ENCODE peak calls at places on chromosome 16, in five cellular contexts. P is upper lobe of left lung, D is HepG2, X is A549, V is GM12878. I is an unnamed sample. For H3K4me1, the result is how much of the 10 kb centered on the place peaks cover.

GRCh38 chr16:65284583-65284982 is 162.7 kb upstream of the CDH11 start:
- ATAC-seq in X (no peak), D (no peak), P (no peak), V (no peak), I (peak)

GRCh38 chr16:75462804-75463203 is 1.7 kb downstream of the TMEM170A start:
- ATAC-seq in X (no peak), V (peak), P (no peak), D (no peak), I (no peak)

GRCh38 chr16:9102943-9103342 is 11.5 kb downstream of the HAPSTR1 start:
- ATAC-seq in X (no peak), P (no peak), D (no peak), V (no peak), I (no peak)

GRCh38 chr16:16014329-16015224 is 65.2 kb downstream of the ABCC1 start:
- ATAC-seq in D (peak), V (no peak), X (peak), P (peak), I (peak)

GRCh38 chr16:66277311-66278070 is 89.0 kb upstream of the CDH5 start:
- ATAC-seq in X (no peak), D (no peak), V (no peak), P (no peak), I (no peak)

GRCh38 chr16:86883583-86884188 is 305.3 kb downstream of the FOXL1 start:
- ATAC-seq in X (no peak), P (no peak), V (no peak), D (no peak), I (no peak)

GRCh38 chr16:54465063-54465462 is 178.5 kb upstream of the IRX3 start:
- ATAC-seq in X (no peak), V (no peak), P (no peak), D (no peak), I (no peak)

GRCh38 chr16:16182918-16183317 is 40.4 kb downstream of the ABCC6 start:
- ATAC-seq in X (no peak), D (no peak), V (no peak), P (no peak), I (no peak)

GRCh38 chr16:10637337-10638037 is 57.1 kb upstream of the EMP2 start:
- ATAC-seq in X (no peak), D (no peak), V (no peak), P (no peak), I (no peak)

GRCh38 chr16:4803479-4804243 is 1.2 kb upstream of the ROGDI start:
- ATAC-seq in V (no peak), P (no peak), X (no peak), D (no peak), I (no peak)

GRCh38 chr16:4580245-4580644 is 24.1 kb downstream of the C16orf96 start:
- ATAC-seq in D (no peak), X (peak), V (no peak), P (no peak), I (no peak)

GRCh38 chr16:81220369-81220768 is 18.1 kb upstream of the BCO1 start:
- ATAC-seq in D (no peak), X (no peak), V (no peak), P (no peak), I (no peak)

GRCh38 chr16:77951788-77952187 is 70.6 kb upstream of the CLEC3A start:
- ATAC-seq in X (peak), P (no peak), D (peak), V (peak), I (no peak)

GRCh38 chr16:88121886-88122580 is 170.8 kb downstream of the BANP start:
- ATAC-seq in D (no peak), V (no peak), P (no peak), X (no peak), I (no peak)

GRCh38 chr16:82882982-82883863 is 256.5 kb downstream of the CDH13 start:
- ATAC-seq in P (no peak), D (no peak), X (no peak), V (peak), I (no peak)

GRCh38 chr16:17529982-17530760 is 59.4 kb upstream of the XYLT1 start:
- ATAC-seq in P (no peak), V (peak), D (no peak), X (no peak), I (no peak)

GRCh38 chr16:70750893-70751467 is 50.0 kb downstream of the VAC14 start:
- ATAC-seq in D (no peak), P (peak), X (no peak), V (no peak), I (peak)

GRCh38 chr16:58582133-58582532 is 47.5 kb downstream of the CNOT1 start:
- ATAC-seq in D (peak), P (no peak), V (no peak), X (no peak), I (no peak)

GRCh38 chr16:84292032-84292431 is 2.6 kb upstream of the WFDC1 start:
- ATAC-seq in V (no peak), P (no peak), X (no peak), D (no peak), I (no peak)

GRCh38 chr16:11306997-11307638 is 26.0 kb upstream of the PRM1 start:
- ATAC-seq in V (no peak), P (peak), D (peak), X (no peak), I (no peak)

GRCh38 chr16:89738072-89738377 is 16.7 kb downstream of the ZNF276 start:
- ATAC-seq in D (peak), X (no peak), P (no peak), V (no peak), I (no peak)

GRCh38 chr16:31706318-31706717 is 167.3 kb upstream of the ZNF267 start:
- ATAC-seq in V (no peak), P (no peak), X (no peak), D (no peak), I (no peak)

GRCh38 chr16:20918486-20919239 is 18.1 kb downstream of the LYRM1 start:
- ATAC-seq in X (no peak), V (no peak), P (peak), D (peak), I (peak)

GRCh38 chr16:3165111-3165822 is 22.7 kb upstream of the OR1F1 start:
- ATAC-seq in X (no peak), P (no peak), D (no peak), V (peak), I (no peak)

GRCh38 chr16:10069374-10069773 is 112.9 kb downstream of the GRIN2A start:
- ATAC-seq in P (peak), V (no peak), X (no peak), D (no peak), I (no peak)

GRCh38 chr16:12758670-12759558 is 44.8 kb downstream of the CPPED1 start:
- ATAC-seq in D (peak), V (peak), X (no peak), P (no peak), I (no peak)

GRCh38 chr16:71297252-71297651 is 8.1 kb upstream of the CMTR2 start:
- ATAC-seq in X (no peak), D (peak), V (no peak), P (no peak), I (no peak)

GRCh38 chr16:83110221-83110768 is 483.5 kb downstream of the CDH13 start:
- ATAC-seq in D (no peak), X (no peak), V (no peak), P (no peak), I (no peak)

GRCh38 chr16:69703638-69704037 is 22.7 kb downstream of the NQO1 start:
- ATAC-seq in V (no peak), P (no peak), D (no peak), X (peak), I (no peak)

GRCh38 chr16:11300560-11300892 is 19.4 kb upstream of the PRM1 start:
- ATAC-seq in D (no peak), X (no peak), V (no peak), P (no peak), I (no peak)

DNA sequence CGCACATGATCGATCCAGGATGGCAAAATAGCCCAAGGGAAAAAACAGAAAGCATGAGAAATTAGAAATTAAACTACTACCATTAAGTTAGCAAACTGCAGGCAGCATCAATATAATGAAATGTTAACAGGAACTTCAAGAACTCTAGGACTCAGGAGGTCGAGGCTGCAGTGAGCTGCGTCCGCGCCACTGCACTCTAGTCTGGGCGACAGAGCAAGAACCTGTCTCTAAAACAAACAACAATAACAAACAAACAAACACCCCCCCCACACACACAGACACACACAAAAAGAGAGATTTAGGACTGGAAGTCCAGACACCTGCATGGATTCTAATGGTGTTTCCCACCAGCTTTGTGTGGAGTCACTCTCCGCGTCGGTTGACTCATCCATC is 525 bp upstream of the SEPHS2 start:
- ATAC-seq in D (no peak), X (no peak), V (no peak), P (no peak), I (no peak)
- TF ChIP-seq EP300 in D (no peak), X (no peak), V (no peak), P (no peak), I (no peak)

DNA sequence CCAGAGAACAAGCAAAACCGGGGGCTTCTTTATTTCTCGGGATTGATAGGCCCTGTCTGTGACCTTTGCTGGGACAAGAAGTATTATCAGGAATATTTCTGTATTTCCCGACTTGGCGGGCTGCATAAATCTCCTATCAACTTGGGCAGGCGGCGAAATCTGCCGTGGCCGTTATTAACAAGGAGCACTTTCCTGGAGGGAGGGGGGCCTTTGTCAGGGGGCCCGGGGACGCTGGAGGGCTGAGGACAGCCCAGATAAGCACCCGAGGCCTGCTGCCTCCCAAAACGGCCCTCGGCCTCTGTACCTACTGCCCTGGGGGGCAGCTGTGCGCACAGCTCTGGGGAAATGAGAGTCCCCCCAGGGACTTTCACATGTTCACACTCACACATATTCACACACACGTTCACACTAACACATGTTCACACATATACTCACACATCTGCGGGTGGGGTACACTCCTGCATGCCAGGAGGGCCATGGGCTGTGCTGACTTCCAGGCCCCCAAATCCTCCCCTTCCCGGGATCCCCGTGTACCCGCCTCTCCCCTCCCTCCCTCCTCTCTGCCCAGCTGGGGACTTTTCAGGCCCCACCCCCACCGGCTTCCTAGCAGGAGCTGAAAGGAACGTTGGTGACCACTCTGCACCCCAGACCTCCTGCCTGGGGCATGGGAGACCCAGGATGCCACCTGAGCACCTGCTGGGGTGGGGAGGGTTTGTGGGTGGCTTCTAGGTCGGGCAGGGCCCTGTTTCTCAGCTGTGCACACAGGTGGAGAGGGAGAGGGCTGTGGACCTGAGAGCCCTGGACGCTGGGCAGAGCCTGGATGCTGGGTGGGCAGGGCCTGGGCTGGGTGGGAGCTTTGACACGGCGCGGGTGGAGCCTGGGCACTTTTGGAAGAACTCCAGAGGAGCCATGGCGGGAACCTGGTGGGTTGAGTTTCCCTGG is 24.3 kb upstream of the GSE1 start:
- ATAC-seq in V (no peak), D (no peak), P (no peak), X (no peak), I (no peak)
- H3K4me1 ChIP-seq in V (under half), D (under half), P (under half), X (under half), I (under half)

GRCh38 chr16:47574091-47575054 is 113.2 kb downstream of the PHKB start:
- ATAC-seq in V (peak), D (no peak), X (no peak), P (no peak), I (no peak)
- TF ChIP-seq POLR2A in V (no peak), D (no peak), X (no peak), P (no peak), I (no peak)

DNA sequence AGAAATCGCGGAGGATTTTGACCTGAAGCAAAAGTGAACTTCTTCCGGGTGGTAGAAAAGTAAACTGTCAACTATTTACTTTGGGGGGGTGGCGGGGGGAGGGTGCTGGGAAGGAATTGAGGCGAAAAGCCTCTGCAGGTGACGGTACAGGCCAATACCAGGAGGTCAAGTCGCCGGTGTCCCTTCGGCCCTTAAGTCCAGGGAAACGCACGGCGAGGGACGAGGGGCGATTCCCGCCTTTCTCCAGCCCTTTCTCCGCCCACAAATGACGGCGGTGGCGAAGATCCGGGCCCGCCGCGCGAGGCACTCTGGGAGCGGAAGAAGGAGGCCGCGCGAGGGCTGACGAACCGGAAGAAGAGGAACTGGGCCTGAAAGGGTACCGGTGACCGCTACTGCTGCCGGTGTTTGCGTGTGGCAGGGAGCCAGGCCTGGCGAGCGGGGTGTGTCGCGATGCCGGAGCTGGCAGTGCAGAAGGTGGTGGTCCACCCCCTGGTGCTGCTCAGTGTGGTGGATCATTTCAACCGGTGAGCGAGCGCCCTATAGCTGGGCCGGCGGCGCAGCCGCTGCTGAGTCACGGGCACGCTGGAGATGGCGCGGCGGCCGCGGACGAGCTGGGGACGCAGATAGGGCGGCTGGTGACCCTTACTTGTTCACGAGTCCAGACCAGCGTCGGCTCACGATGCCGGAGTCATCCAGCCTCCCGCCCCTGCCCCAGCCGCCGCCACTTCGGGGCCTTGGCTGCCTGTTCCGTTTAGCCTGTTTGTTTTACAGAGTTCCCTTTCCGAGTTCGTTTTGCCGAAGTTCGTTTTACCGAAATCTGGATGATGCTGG is at the start of gene PSMD7:
- ATAC-seq in P (peak), X (peak), D (peak), V (peak), I (peak)
- TF ChIP-seq EP300 in P (no peak), X (no peak), D (peak), V (no peak), I (no peak)

DNA sequence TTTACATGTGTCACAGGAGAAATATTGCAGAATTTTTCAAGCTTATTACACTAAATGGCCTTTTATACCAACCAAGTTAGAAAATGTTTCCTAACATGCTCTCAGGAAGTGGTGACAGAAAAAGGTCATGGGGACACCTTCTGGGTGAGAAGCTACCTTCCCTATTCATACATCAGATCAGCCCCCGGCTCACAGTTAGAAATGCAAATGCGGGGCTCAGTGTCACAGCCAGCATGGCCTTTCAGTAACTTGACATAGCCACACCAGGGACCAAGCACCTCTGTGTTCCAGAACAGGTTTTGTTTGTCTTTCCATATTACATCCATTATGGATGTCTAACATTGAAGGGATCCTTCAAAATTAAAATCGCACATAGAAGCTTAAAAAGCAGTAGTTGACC is 59.5 kb downstream of the CHD9NB start:
- ATAC-seq in X (no peak), D (no peak), P (no peak), V (peak), I (no peak)
- H3K4me1 ChIP-seq in X (under half), D (under half), P (under half), V (under half), I (under half)

GRCh38 chr16:67423634-67424575 is 7.0 kb upstream of the HSD11B2 start:
- ATAC-seq in P (no peak), D (no peak), X (no peak), V (no peak), I (no peak)

GRCh38 chr16:67425581-67425980 is 5.3 kb upstream of the HSD11B2 start:
- ATAC-seq in P (no peak), X (no peak), V (no peak), D (no peak), I (no peak)

GRCh38 chr16:67425046-67425445 is 5.9 kb upstream of the HSD11B2 start:
- ATAC-seq in P (no peak), V (no peak), X (no peak), D (no peak), I (no peak)

GRCh38 chr16:67426950-67427349 is 4.0 kb upstream of the HSD11B2 start:
- ATAC-seq in V (no peak), P (peak), D (no peak), X (no peak), I (no peak)

DNA sequence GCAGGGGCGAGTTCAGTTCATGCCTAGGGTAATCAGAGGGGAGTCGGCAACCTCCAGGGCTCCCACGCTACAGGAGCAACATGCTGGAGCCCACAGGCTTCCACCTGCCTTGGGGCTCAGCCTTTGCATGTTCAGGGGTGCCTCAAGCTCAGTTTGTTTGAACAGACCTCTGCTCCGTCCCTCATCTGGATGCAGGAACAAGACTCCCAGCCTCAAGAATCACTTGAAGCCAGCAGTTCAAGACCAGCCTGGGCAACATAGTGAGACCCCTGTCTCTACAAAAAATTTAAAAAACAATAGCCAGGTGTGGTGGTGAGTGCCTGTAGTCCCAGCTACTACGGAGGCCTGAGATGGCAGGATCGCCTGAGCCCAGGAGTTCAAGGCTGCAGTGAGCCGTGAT is 4.9 kb upstream of the HSD11B2 start:
- ATAC-seq in D (no peak), X (no peak), P (no peak), V (no peak), I (no peak)
- TF ChIP-seq POLR2A in D (no peak), X (no peak), P (no peak), V (no peak), I (no peak)

DNA sequence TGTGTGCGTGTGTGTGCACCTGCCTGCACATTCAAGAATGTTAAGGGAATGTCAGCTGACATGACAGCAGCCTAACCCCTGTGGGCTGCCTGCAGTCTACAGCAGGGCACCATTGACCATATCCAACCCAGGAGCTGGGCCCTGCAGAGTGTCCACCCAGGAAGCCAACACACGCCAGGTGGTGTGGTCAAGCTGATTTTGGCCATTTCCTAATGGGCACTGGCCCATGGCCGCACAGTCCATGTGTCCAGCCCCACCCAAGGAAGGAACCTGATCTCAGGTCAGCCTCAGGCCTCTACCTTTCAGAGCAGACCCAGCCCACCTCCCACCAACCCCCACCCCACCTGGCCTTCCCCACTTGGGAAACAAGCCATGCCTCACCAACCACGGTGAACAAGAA is 77.7 kb downstream of the ZNF423 start:
- ATAC-seq in X (no peak), V (no peak), P (no peak), D (no peak), I (no peak)
- TF ChIP-seq EP300 in X (no peak), V (no peak), P (no peak), D (no peak), I (no peak)

GRCh38 chr16:46775214-46775613 is 27.1 kb upstream of the MYLK3 start:
- ATAC-seq in P (no peak), X (no peak), D (no peak), V (peak), I (no peak)
- H3K4me1 ChIP-seq in P (under half), X (under half), D (under half), V (under half), I (under half)